ENCODE peak calls at places on chromosomes 1 and 21, in ten cellular contexts. One of them, this sample, is unnamed.

GRCh38 chr1:224623743-224624333 is 7.7 kb downstream of the CNIH3 start:
- DNase-seq in tibial nerve: no peak
- DNase-seq in GM19239: peak; percentile 36
- DNase-seq in anterior cingulate cortex: no peak
- DNase-seq in mucosa of descending colon: peak; percentile 55
- DNase-seq in CMK: peak; percentile 61
- DNase-seq in germinal center: no peak
- DNase-seq in RWPE1: no peak
- DNase-seq in T47D: no peak
- DNase-seq in stimulated activated CD4-positive, alpha-beta T cell treated with anti-CD3 and anti-CD28 coated beads, Interleukin-1b, Interleukin-23, amount 100 ng/mL, for 24 hours: no peak
- DNase-seq in this sample: no peak

GRCh38 chr1:34591751-34592629 is 162.9 kb upstream of the GJB5 start:
- DNase-seq in tibial nerve: no peak
- DNase-seq in GM19239: no peak
- DNase-seq in anterior cingulate cortex: no peak
- DNase-seq in mucosa of descending colon: no peak
- DNase-seq in CMK: no peak
- DNase-seq in germinal center: no peak
- DNase-seq in RWPE1: no peak
- DNase-seq in T47D: no peak
- DNase-seq in stimulated activated CD4-positive, alpha-beta T cell treated with anti-CD3 and anti-CD28 coated beads, Interleukin-1b, Interleukin-23, amount 100 ng/mL, for 24 hours: no peak
- DNase-seq in this sample: no peak

GRCh38 chr1:151935154-151935553 is 25.8 kb upstream of the THEM4 start:
- DNase-seq in tibial nerve: no peak
- DNase-seq in GM19239: no peak
- DNase-seq in anterior cingulate cortex: no peak
- DNase-seq in mucosa of descending colon: no peak
- DNase-seq in CMK: no peak
- DNase-seq in germinal center: no peak
- DNase-seq in RWPE1: no peak
- DNase-seq in T47D: no peak
- DNase-seq in stimulated activated CD4-positive, alpha-beta T cell treated with anti-CD3 and anti-CD28 coated beads, Interleukin-1b, Interleukin-23, amount 100 ng/mL, for 24 hours: no peak
- DNase-seq in this sample: no peak

GRCh38 chr1:193156117-193156825 is 30.1 kb downstream of the B3GALT2 start:
- DNase-seq in tibial nerve: no peak
- DNase-seq in GM19239: no peak
- DNase-seq in anterior cingulate cortex: no peak
- DNase-seq in mucosa of descending colon: no peak
- DNase-seq in CMK: no peak
- DNase-seq in germinal center: no peak
- DNase-seq in RWPE1: no peak
- DNase-seq in T47D: no peak
- DNase-seq in stimulated activated CD4-positive, alpha-beta T cell treated with anti-CD3 and anti-CD28 coated beads, Interleukin-1b, Interleukin-23, amount 100 ng/mL, for 24 hours: no peak
- DNase-seq in this sample: no peak

GRCh38 chr1:67227196-67227595 is 60.9 kb downstream of the IL23R start:
- DNase-seq in tibial nerve: no peak
- DNase-seq in GM19239: no peak
- DNase-seq in anterior cingulate cortex: no peak
- DNase-seq in mucosa of descending colon: no peak
- DNase-seq in CMK: no peak
- DNase-seq in germinal center: no peak
- DNase-seq in RWPE1: peak; percentile 58
- DNase-seq in T47D: no peak
- DNase-seq in stimulated activated CD4-positive, alpha-beta T cell treated with anti-CD3 and anti-CD28 coated beads, Interleukin-1b, Interleukin-23, amount 100 ng/mL, for 24 hours: no peak
- DNase-seq in this sample: no peak

GRCh38 chr1:71918630-71919029 is 363.7 kb downstream of the NEGR1 start:
- DNase-seq in tibial nerve: no peak
- DNase-seq in GM19239: no peak
- DNase-seq in anterior cingulate cortex: no peak
- DNase-seq in mucosa of descending colon: no peak
- DNase-seq in CMK: no peak
- DNase-seq in germinal center: no peak
- DNase-seq in RWPE1: no peak
- DNase-seq in T47D: no peak
- DNase-seq in stimulated activated CD4-positive, alpha-beta T cell treated with anti-CD3 and anti-CD28 coated beads, Interleukin-1b, Interleukin-23, amount 100 ng/mL, for 24 hours: no peak
- DNase-seq in this sample: no peak

GRCh38 chr1:232891656-232892317 is 58.6 kb upstream of the NTPCR start:
- DNase-seq in tibial nerve: no peak
- DNase-seq in GM19239: no peak
- DNase-seq in anterior cingulate cortex: no peak
- DNase-seq in mucosa of descending colon: no peak
- DNase-seq in CMK: no peak
- DNase-seq in germinal center: no peak
- DNase-seq in RWPE1: no peak
- DNase-seq in T47D: no peak
- DNase-seq in stimulated activated CD4-positive, alpha-beta T cell treated with anti-CD3 and anti-CD28 coated beads, Interleukin-1b, Interleukin-23, amount 100 ng/mL, for 24 hours: no peak
- DNase-seq in this sample: no peak

GRCh38 chr1:20343149-20343936 is 52.7 kb downstream of the VWA5B1 start:
- DNase-seq in tibial nerve: no peak
- DNase-seq in GM19239: no peak
- DNase-seq in anterior cingulate cortex: peak; percentile 66
- DNase-seq in mucosa of descending colon: peak; percentile 59
- DNase-seq in CMK: no peak
- DNase-seq in germinal center: peak; percentile 81
- DNase-seq in RWPE1: peak; percentile 40
- DNase-seq in T47D: no peak
- DNase-seq in stimulated activated CD4-positive, alpha-beta T cell treated with anti-CD3 and anti-CD28 coated beads, Interleukin-1b, Interleukin-23, amount 100 ng/mL, for 24 hours: no peak
- DNase-seq in this sample: peak; percentile 73

GRCh38 chr1:58883037-58883887 is 99.4 kb upstream of the JUN start:
- DNase-seq in tibial nerve: peak; percentile 63
- DNase-seq in GM19239: no peak
- DNase-seq in anterior cingulate cortex: peak; percentile 54
- DNase-seq in mucosa of descending colon: peak; percentile 68
- DNase-seq in CMK: peak; percentile 83
- DNase-seq in germinal center: no peak
- DNase-seq in RWPE1: peak; percentile 89
- DNase-seq in T47D: no peak
- DNase-seq in stimulated activated CD4-positive, alpha-beta T cell treated with anti-CD3 and anti-CD28 coated beads, Interleukin-1b, Interleukin-23, amount 100 ng/mL, for 24 hours: no peak
- DNase-seq in this sample: no peak

GRCh38 chr1:206911064-206911663 is 10.6 kb downstream of the FCMR start:
- DNase-seq in tibial nerve: no peak
- DNase-seq in GM19239: peak; percentile 54
- DNase-seq in anterior cingulate cortex: peak; percentile 8
- DNase-seq in mucosa of descending colon: peak; percentile 60
- DNase-seq in CMK: no peak
- DNase-seq in germinal center: peak; percentile 74
- DNase-seq in RWPE1: peak; percentile 93
- DNase-seq in T47D: peak; percentile 58
- DNase-seq in stimulated activated CD4-positive, alpha-beta T cell treated with anti-CD3 and anti-CD28 coated beads, Interleukin-1b, Interleukin-23, amount 100 ng/mL, for 24 hours: no peak
- DNase-seq in this sample: peak; percentile 55

GRCh38 chr1:154720328-154721301 is 112.6 kb upstream of the ADAR start:
- DNase-seq in tibial nerve: no peak
- DNase-seq in GM19239: no peak
- DNase-seq in anterior cingulate cortex: no peak
- DNase-seq in mucosa of descending colon: no peak
- DNase-seq in CMK: no peak
- DNase-seq in germinal center: no peak
- DNase-seq in RWPE1: no peak
- DNase-seq in T47D: no peak
- DNase-seq in stimulated activated CD4-positive, alpha-beta T cell treated with anti-CD3 and anti-CD28 coated beads, Interleukin-1b, Interleukin-23, amount 100 ng/mL, for 24 hours: no peak
- DNase-seq in this sample: no peak

GRCh38 chr21:42346441-42346840 is 4.4 kb downstream of the TFF2 start:
- DNase-seq in tibial nerve: no peak
- DNase-seq in GM19239: no peak
- DNase-seq in anterior cingulate cortex: no peak
- DNase-seq in mucosa of descending colon: no peak
- DNase-seq in CMK: no peak
- DNase-seq in germinal center: no peak
- DNase-seq in RWPE1: no peak
- DNase-seq in T47D: no peak
- DNase-seq in stimulated activated CD4-positive, alpha-beta T cell treated with anti-CD3 and anti-CD28 coated beads, Interleukin-1b, Interleukin-23, amount 100 ng/mL, for 24 hours: no peak
- DNase-seq in this sample: no peak

GRCh38 chr1:2290595-2291510 is 62.7 kb downstream of the SKI start:
- DNase-seq in tibial nerve: peak; percentile 78
- DNase-seq in GM19239: peak; percentile 70
- DNase-seq in anterior cingulate cortex: peak; percentile 88
- DNase-seq in mucosa of descending colon: peak; percentile 79
- DNase-seq in CMK: peak; percentile 97
- DNase-seq in germinal center: peak; percentile 46
- DNase-seq in RWPE1: peak; percentile 86
- DNase-seq in T47D: no peak
- DNase-seq in stimulated activated CD4-positive, alpha-beta T cell treated with anti-CD3 and anti-CD28 coated beads, Interleukin-1b, Interleukin-23, amount 100 ng/mL, for 24 hours: peak; percentile 66
- DNase-seq in this sample: peak; percentile 70

GRCh38 chr1:224579526-224579925 is 36.6 kb upstream of the CNIH3 start:
- DNase-seq in tibial nerve: no peak
- DNase-seq in GM19239: no peak
- DNase-seq in anterior cingulate cortex: no peak
- DNase-seq in mucosa of descending colon: no peak
- DNase-seq in CMK: no peak
- DNase-seq in germinal center: no peak
- DNase-seq in RWPE1: no peak
- DNase-seq in T47D: no peak
- DNase-seq in stimulated activated CD4-positive, alpha-beta T cell treated with anti-CD3 and anti-CD28 coated beads, Interleukin-1b, Interleukin-23, amount 100 ng/mL, for 24 hours: no peak
- DNase-seq in this sample: no peak

GRCh38 chr1:16321176-16321867 is 31.0 kb downstream of the FBXO42 start:
- DNase-seq in tibial nerve: no peak
- DNase-seq in GM19239: no peak
- DNase-seq in anterior cingulate cortex: no peak
- DNase-seq in mucosa of descending colon: no peak
- DNase-seq in CMK: no peak
- DNase-seq in germinal center: no peak
- DNase-seq in RWPE1: peak; percentile 21
- DNase-seq in T47D: no peak
- DNase-seq in stimulated activated CD4-positive, alpha-beta T cell treated with anti-CD3 and anti-CD28 coated beads, Interleukin-1b, Interleukin-23, amount 100 ng/mL, for 24 hours: no peak
- DNase-seq in this sample: no peak

GRCh38 chr1:94012686-94013330 is 103.6 kb upstream of the GCLM start:
- DNase-seq in tibial nerve: no peak
- DNase-seq in GM19239: no peak
- DNase-seq in anterior cingulate cortex: no peak
- DNase-seq in mucosa of descending colon: no peak
- DNase-seq in CMK: no peak
- DNase-seq in germinal center: no peak
- DNase-seq in RWPE1: no peak
- DNase-seq in T47D: no peak
- DNase-seq in stimulated activated CD4-positive, alpha-beta T cell treated with anti-CD3 and anti-CD28 coated beads, Interleukin-1b, Interleukin-23, amount 100 ng/mL, for 24 hours: no peak
- DNase-seq in this sample: no peak

GRCh38 chr1:202007703-202008489 is 2.5 kb upstream of the ELF3 start:
- DNase-seq in tibial nerve: no peak
- DNase-seq in GM19239: no peak
- DNase-seq in anterior cingulate cortex: no peak
- DNase-seq in mucosa of descending colon: peak; percentile 91
- DNase-seq in CMK: peak; percentile 66
- DNase-seq in germinal center: no peak
- DNase-seq in RWPE1: peak; percentile 100
- DNase-seq in T47D: peak; percentile 62
- DNase-seq in stimulated activated CD4-positive, alpha-beta T cell treated with anti-CD3 and anti-CD28 coated beads, Interleukin-1b, Interleukin-23, amount 100 ng/mL, for 24 hours: no peak
- DNase-seq in this sample: no peak

GRCh38 chr1:187433598-187433997 is 604.8 kb downstream of the PLA2G4A start:
- DNase-seq in tibial nerve: no peak
- DNase-seq in GM19239: no peak
- DNase-seq in anterior cingulate cortex: no peak
- DNase-seq in mucosa of descending colon: no peak
- DNase-seq in CMK: no peak
- DNase-seq in germinal center: no peak
- DNase-seq in RWPE1: no peak
- DNase-seq in T47D: no peak
- DNase-seq in stimulated activated CD4-positive, alpha-beta T cell treated with anti-CD3 and anti-CD28 coated beads, Interleukin-1b, Interleukin-23, amount 100 ng/mL, for 24 hours: no peak
- DNase-seq in this sample: no peak

GRCh38 chr1:194175251-194175650 is 988.8 kb upstream of the B3GALT2 start:
- DNase-seq in tibial nerve: no peak
- DNase-seq in GM19239: no peak
- DNase-seq in anterior cingulate cortex: no peak
- DNase-seq in mucosa of descending colon: no peak
- DNase-seq in CMK: no peak
- DNase-seq in germinal center: no peak
- DNase-seq in RWPE1: no peak
- DNase-seq in T47D: no peak
- DNase-seq in stimulated activated CD4-positive, alpha-beta T cell treated with anti-CD3 and anti-CD28 coated beads, Interleukin-1b, Interleukin-23, amount 100 ng/mL, for 24 hours: no peak
- DNase-seq in this sample: no peak

GRCh38 chr1:209688746-209689234 is 13.6 kb downstream of the G0S2 start:
- DNase-seq in tibial nerve: no peak
- DNase-seq in GM19239: no peak
- DNase-seq in anterior cingulate cortex: no peak
- DNase-seq in mucosa of descending colon: no peak
- DNase-seq in CMK: no peak
- DNase-seq in germinal center: no peak
- DNase-seq in RWPE1: no peak
- DNase-seq in T47D: no peak
- DNase-seq in stimulated activated CD4-positive, alpha-beta T cell treated with anti-CD3 and anti-CD28 coated beads, Interleukin-1b, Interleukin-23, amount 100 ng/mL, for 24 hours: no peak
- DNase-seq in this sample: no peak

GRCh38 chr1:26161408-26162219 is 2.7 kb downstream of the FAM110D start:
- DNase-seq in tibial nerve: no peak
- DNase-seq in GM19239: no peak
- DNase-seq in anterior cingulate cortex: peak; percentile 54
- DNase-seq in mucosa of descending colon: peak; percentile 43
- DNase-seq in CMK: peak; percentile 63
- DNase-seq in germinal center: peak; percentile 50
- DNase-seq in RWPE1: peak; percentile 27
- DNase-seq in T47D: peak; percentile 72
- DNase-seq in stimulated activated CD4-positive, alpha-beta T cell treated with anti-CD3 and anti-CD28 coated beads, Interleukin-1b, Interleukin-23, amount 100 ng/mL, for 24 hours: peak; percentile 28
- DNase-seq in this sample: no peak

GRCh38 chr1:41637367-41637766 is 152.9 kb upstream of the EDN2 start:
- DNase-seq in tibial nerve: no peak
- DNase-seq in GM19239: no peak
- DNase-seq in anterior cingulate cortex: no peak
- DNase-seq in mucosa of descending colon: no peak
- DNase-seq in CMK: no peak
- DNase-seq in germinal center: peak; percentile 47
- DNase-seq in RWPE1: no peak
- DNase-seq in T47D: no peak
- DNase-seq in stimulated activated CD4-positive, alpha-beta T cell treated with anti-CD3 and anti-CD28 coated beads, Interleukin-1b, Interleukin-23, amount 100 ng/mL, for 24 hours: no peak
- DNase-seq in this sample: no peak

GRCh38 chr1:233883671-233884070 is 20.8 kb upstream of the SLC35F3 start:
- DNase-seq in tibial nerve: no peak
- DNase-seq in GM19239: no peak
- DNase-seq in anterior cingulate cortex: no peak
- DNase-seq in mucosa of descending colon: no peak
- DNase-seq in CMK: no peak
- DNase-seq in germinal center: no peak
- DNase-seq in RWPE1: no peak
- DNase-seq in T47D: no peak
- DNase-seq in stimulated activated CD4-positive, alpha-beta T cell treated with anti-CD3 and anti-CD28 coated beads, Interleukin-1b, Interleukin-23, amount 100 ng/mL, for 24 hours: no peak
- DNase-seq in this sample: no peak

GRCh38 chr1:81432654-81433109 is 368.1 kb upstream of the ADGRL2 start:
- DNase-seq in tibial nerve: no peak
- DNase-seq in GM19239: no peak
- DNase-seq in anterior cingulate cortex: no peak
- DNase-seq in mucosa of descending colon: no peak
- DNase-seq in CMK: no peak
- DNase-seq in germinal center: no peak
- DNase-seq in RWPE1: no peak
- DNase-seq in T47D: no peak
- DNase-seq in stimulated activated CD4-positive, alpha-beta T cell treated with anti-CD3 and anti-CD28 coated beads, Interleukin-1b, Interleukin-23, amount 100 ng/mL, for 24 hours: no peak
- DNase-seq in this sample: no peak

GRCh38 chr1:21293537-21294265 is 3.4 kb upstream of the ECE1 start:
- DNase-seq in tibial nerve: no peak
- DNase-seq in GM19239: peak; percentile 52
- DNase-seq in anterior cingulate cortex: no peak
- DNase-seq in mucosa of descending colon: peak; percentile 32
- DNase-seq in CMK: no peak
- DNase-seq in germinal center: peak; percentile 58
- DNase-seq in RWPE1: no peak
- DNase-seq in T47D: no peak
- DNase-seq in stimulated activated CD4-positive, alpha-beta T cell treated with anti-CD3 and anti-CD28 coated beads, Interleukin-1b, Interleukin-23, amount 100 ng/mL, for 24 hours: peak; percentile 67
- DNase-seq in this sample: peak; percentile 55

GRCh38 chr1:29497395-29498125 is 261.2 kb downstream of the PTPRU start:
- DNase-seq in tibial nerve: no peak
- DNase-seq in GM19239: no peak
- DNase-seq in anterior cingulate cortex: no peak
- DNase-seq in mucosa of descending colon: no peak
- DNase-seq in CMK: no peak
- DNase-seq in germinal center: no peak
- DNase-seq in RWPE1: no peak
- DNase-seq in T47D: no peak
- DNase-seq in stimulated activated CD4-positive, alpha-beta T cell treated with anti-CD3 and anti-CD28 coated beads, Interleukin-1b, Interleukin-23, amount 100 ng/mL, for 24 hours: no peak
- DNase-seq in this sample: no peak

GRCh38 chr1:34681481-34682451 is 73.1 kb upstream of the GJB5 start:
- DNase-seq in tibial nerve: peak; percentile 31
- DNase-seq in GM19239: peak; percentile 40
- DNase-seq in anterior cingulate cortex: peak; percentile 59
- DNase-seq in mucosa of descending colon: peak; percentile 81
- DNase-seq in CMK: peak; percentile 35
- DNase-seq in germinal center: peak; percentile 56
- DNase-seq in RWPE1: peak; percentile 65
- DNase-seq in T47D: peak; percentile 26
- DNase-seq in stimulated activated CD4-positive, alpha-beta T cell treated with anti-CD3 and anti-CD28 coated beads, Interleukin-1b, Interleukin-23, amount 100 ng/mL, for 24 hours: peak; percentile 31
- DNase-seq in this sample: peak; percentile 50

GRCh38 chr21:41497836-41498235 is 10.1 kb downstream of the TMPRSS2 start:
- DNase-seq in tibial nerve: no peak
- DNase-seq in GM19239: no peak
- DNase-seq in anterior cingulate cortex: no peak
- DNase-seq in mucosa of descending colon: no peak
- DNase-seq in CMK: no peak
- DNase-seq in germinal center: no peak
- DNase-seq in RWPE1: no peak
- DNase-seq in T47D: no peak
- DNase-seq in stimulated activated CD4-positive, alpha-beta T cell treated with anti-CD3 and anti-CD28 coated beads, Interleukin-1b, Interleukin-23, amount 100 ng/mL, for 24 hours: no peak
- DNase-seq in this sample: no peak